ENCODE peak calls at places on chromosomes 1 and 21, in six cellular contexts. T is AG04450, O is neural crest cell, W is astrocyte of the spinal cord, I is heart right ventricle, H is progenitor cell of endocrine pancreas. R is an unnamed sample.

GRCh38 chr1:47191940-47192457 is 2.2 kb upstream of the PDZK1IP1 start:
- DNase-seq in O (no peak), W (no peak), I (no peak), T (no peak), H (no peak), R (no peak)

GRCh38 chr1:38541223-38541622 is 318.3 kb downstream of the RRAGC start:
- DNase-seq in T (no peak), O (no peak), I (no peak), W (no peak), H (no peak), R (no peak)

GRCh38 chr1:158117854-158118691 is 62.6 kb upstream of the CD1D start:
- DNase-seq in I (peak; percentile 42), H (peak; percentile 34), T (no peak), O (peak; percentile 63), W (peak; percentile 40), R (peak; percentile 36)

GRCh38 chr1:83554174-83554573 is 444.8 kb downstream of the TTLL7 start:
- DNase-seq in O (peak; percentile 5), W (peak; percentile 24), H (no peak), T (no peak), I (peak; percentile 10), R (peak; percentile 27)

GRCh38 chr21:15430577-15430976 is 299.2 kb upstream of the USP25 start:
- DNase-seq in H (no peak), W (no peak), I (no peak), T (no peak), O (no peak), R (no peak)

GRCh38 chr1:117572546-117572945 is 33.3 kb upstream of the TENT5C start:
- DNase-seq in I (no peak), W (no peak), O (no peak), T (no peak), H (no peak), R (no peak)

GRCh38 chr1:115630342-115630741 is 11.4 kb upstream of the VANGL1 start:
- DNase-seq in T (no peak), I (no peak), W (no peak), O (no peak), H (no peak), R (no peak)

GRCh38 chr1:227961651-227962050 is 13.9 kb upstream of the WNT9A start:
- DNase-seq in O (no peak), T (no peak), I (no peak), W (no peak), H (no peak), R (no peak)

GRCh38 chr1:64426691-64427090 is 43.2 kb upstream of the CACHD1 start:
- DNase-seq in I (no peak), H (no peak), T (no peak), O (no peak), W (no peak), R (no peak)

GRCh38 chr1:74012583-74012982 is 185.4 kb downstream of the LRRIQ3 start:
- DNase-seq in O (no peak), I (no peak), H (no peak), T (no peak), W (no peak), R (no peak)

GRCh38 chr21:38773108-38774061 is 32.3 kb upstream of the ETS2 start:
- DNase-seq in T (peak; percentile 93), H (no peak), I (peak; percentile 23), W (peak; percentile 95), O (no peak), R (no peak)

GRCh38 chr21:44509539-44509938 is 30.5 kb downstream of the KRTAP10-1 start:
- DNase-seq in W (no peak), H (no peak), T (no peak), I (peak; percentile 82), O (no peak), R (no peak)

GRCh38 chr21:46636550-46637289 is 1.2 kb downstream of the PRMT2 start:
- DNase-seq in O (no peak), T (no peak), I (no peak), H (no peak), W (no peak), R (no peak)

GRCh38 chr21:37370152-37371040 is 3.8 kb downstream of the DYRK1A start:
- DNase-seq in W (peak; percentile 70), T (no peak), I (no peak), H (no peak), O (no peak), R (no peak)

DNA sequence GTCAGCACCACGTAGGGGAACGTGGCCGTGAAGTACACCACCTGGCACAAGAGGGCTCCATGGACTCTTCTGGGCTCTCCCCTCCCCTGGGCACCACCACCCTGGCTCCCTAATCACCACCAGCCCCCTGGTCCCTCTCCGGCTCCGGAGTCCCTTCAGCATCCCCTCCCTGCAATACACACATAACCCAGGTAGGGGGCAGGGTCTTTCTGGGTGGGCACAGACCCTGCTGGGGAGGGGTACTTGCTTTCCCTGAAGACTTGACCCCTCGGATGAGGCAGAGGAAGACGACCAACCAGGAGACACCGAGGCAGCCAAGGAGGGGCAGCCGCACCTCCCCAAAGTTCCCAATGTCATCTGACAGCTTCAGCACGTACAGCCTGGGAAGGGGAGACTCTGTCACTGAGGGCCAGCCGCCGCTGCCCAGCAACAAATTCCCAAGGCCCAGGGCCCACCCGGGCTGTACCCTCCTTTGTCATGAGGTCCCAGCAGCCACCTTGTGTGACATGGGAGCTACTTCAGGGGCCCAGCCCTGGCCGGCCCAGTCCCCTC is 11.3 kb downstream of the CCDC24 start:
- DNase-seq in H (no peak), O (no peak), I (no peak), W (no peak), T (no peak), R (no peak)
- TF ChIP-seq CTCF in H (peak; percentile 33), O (peak; percentile 44), I (no peak), W (peak; percentile 46), T (peak; percentile 24), R (peak; percentile 57)

DNA sequence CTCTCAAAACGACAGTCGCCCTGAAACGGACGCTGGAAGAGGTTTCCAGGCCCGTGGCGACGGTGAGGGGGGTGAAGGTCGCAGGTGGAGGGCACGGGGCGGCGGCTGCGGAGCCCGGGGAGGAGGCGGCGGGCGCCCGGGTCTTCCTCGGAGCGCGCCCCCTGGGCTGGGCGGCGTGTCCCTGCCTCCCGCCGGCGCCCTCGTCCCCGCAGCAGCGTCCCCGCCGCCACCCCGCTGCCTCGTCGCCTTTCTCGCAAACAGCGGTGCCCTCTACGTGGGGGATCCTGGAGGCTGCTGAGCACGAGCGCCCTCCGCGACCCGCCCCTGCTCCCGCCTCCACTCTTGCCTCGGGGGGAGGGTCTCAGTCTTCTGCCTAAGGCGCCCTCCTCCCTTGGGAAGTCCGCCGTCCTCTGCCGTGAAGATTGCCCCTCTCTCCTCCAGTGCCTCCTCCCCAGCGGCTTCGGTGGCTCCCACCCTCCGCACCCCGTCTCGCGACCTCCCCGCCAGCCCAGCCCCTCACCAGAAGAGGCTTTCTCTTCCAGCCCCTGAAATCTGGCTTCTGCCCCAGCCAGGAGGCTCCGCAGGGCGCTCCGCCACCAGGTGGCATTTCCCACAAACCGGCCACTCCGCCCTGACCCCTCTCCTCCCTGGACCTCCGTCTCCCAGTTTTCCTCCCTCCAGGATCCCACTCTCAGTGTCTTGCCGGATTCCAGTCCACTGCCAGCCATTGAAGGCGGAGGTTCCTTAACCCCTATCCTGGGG is 227.4 kb downstream of the SDCCAG8 start:
- DNase-seq in T (no peak), W (no peak), H (peak; percentile 31), I (no peak), O (peak; percentile 28), R (peak; percentile 63)
- TF ChIP-seq CTCF in T (no peak), W (peak; percentile 47), H (peak; percentile 32), I (no peak), O (peak; percentile 35), R (no peak)

GRCh38 chr1:161132410-161133219 is at the start of gene DEDD:
- DNase-seq in W (peak; percentile 97), O (peak; percentile 84), I (peak; percentile 90), H (peak; percentile 83), T (peak; percentile 89), R (peak; percentile 91)
- TF ChIP-seq CTCF in W (no peak), O (no peak), I (peak; percentile 18), H (no peak), T (peak; percentile 8), R (no peak)

GRCh38 chr1:40755052-40755451 is 28.5 kb upstream of the KCNQ4 start:
- DNase-seq in H (no peak), W (no peak), O (no peak), T (no peak), I (no peak), R (no peak)
- TF ChIP-seq CTCF in H (no peak), W (no peak), O (no peak), T (no peak), I (no peak), R (no peak)

GRCh38 chr1:77803371-77803770 is 23.9 kb downstream of the MIGA1 start:
- DNase-seq in T (no peak), I (no peak), W (no peak), H (no peak), O (no peak), R (no peak)
- TF ChIP-seq CTCF in T (no peak), I (no peak), W (no peak), H (no peak), O (no peak), R (no peak)

GRCh38 chr1:194102607-194103006 is 916.2 kb upstream of the B3GALT2 start:
- DNase-seq in I (no peak), W (no peak), T (no peak), O (no peak), H (no peak), R (no peak)
- TF ChIP-seq CTCF in I (no peak), W (no peak), T (no peak), O (no peak), H (no peak), R (no peak)

R was measured in endothelial cell.